ENCODE peak calls at places on chromosome 13, in ten cellular contexts. V is neural progenitor cell, J is breast epithelium, N is right lobe of liver, F is colonic mucosa, M is heart right ventricle, R is upper lobe of left lung, T is psoas muscle, Z is transverse colon, D is mesendoderm. L is an unnamed sample.

GRCh38 chr13:46605824-46606554 is 53.0 kb downstream of the LRCH1 start:
- DNase-seq in V (no peak), J (no peak), N (no peak), F (no peak), M (no peak), R (no peak), T (no peak), Z (no peak), D (no peak), L (no peak)

GRCh38 chr13:46288570-46289259 is 77.0 kb downstream of the LRRC63 start:
- DNase-seq in V (peak; percentile 68), J (no peak), N (no peak), F (no peak), M (no peak), R (no peak), T (no peak), Z (no peak), D (peak; percentile 79), L (no peak)

GRCh38 chr13:102536695-102537485 is 59.9 kb upstream of the TPP2 start:
- DNase-seq in V (no peak), J (no peak), N (no peak), F (no peak), M (no peak), R (no peak), T (no peak), Z (no peak), D (no peak), L (no peak)

GRCh38 chr13:46817081-46817480 is 20.1 kb upstream of the ESD start:
- DNase-seq in V (peak; percentile 17), J (no peak), N (no peak), F (no peak), M (no peak), R (no peak), T (no peak), Z (no peak), D (peak; percentile 37), L (no peak)

GRCh38 chr13:66200555-66200954 is 1029.6 kb downstream of the PCDH9 start:
- DNase-seq in V (no peak), J (no peak), N (no peak), F (no peak), M (no peak), R (no peak), T (no peak), Z (no peak), D (no peak), L (no peak)

GRCh38 chr13:82636119-82636518 is 1246.2 kb downstream of the SLITRK1 start:
- DNase-seq in V (no peak), J (no peak), N (no peak), F (no peak), M (no peak), R (no peak), T (no peak), Z (no peak), D (no peak), L (no peak)

GRCh38 chr13:76164290-76164689 is 528.2 kb downstream of the LMO7 start:
- DNase-seq in V (no peak), J (no peak), N (no peak), F (no peak), M (no peak), R (no peak), T (no peak), Z (no peak), D (no peak), L (no peak)

GRCh38 chr13:25683662-25684370 is 312.0 kb downstream of the ATP8A2 start:
- DNase-seq in V (no peak), J (no peak), N (no peak), F (no peak), M (no peak), R (no peak), T (no peak), Z (no peak), D (no peak), L (no peak)

GRCh38 chr13:45194081-45194939 is 6.5 kb downstream of the KCTD4 start:
- DNase-seq in V (peak; percentile 49), J (peak; percentile 40), N (no peak), F (no peak), M (peak; percentile 23), R (no peak), T (no peak), Z (peak; percentile 23), D (peak; percentile 74), L (peak; percentile 53)

GRCh38 chr13:36357692-36358091 is 11.5 kb upstream of the SPART start:
- DNase-seq in V (no peak), J (no peak), N (no peak), F (no peak), M (no peak), R (no peak), T (peak; percentile 56), Z (no peak), D (no peak), L (no peak)

GRCh38 chr13:43942301-43942700 is 62.6 kb downstream of the LACC1 start:
- DNase-seq in V (no peak), J (no peak), N (no peak), F (no peak), M (no peak), R (no peak), T (no peak), Z (no peak), D (no peak), L (no peak)

GRCh38 chr13:80755925-80756324 is 415.0 kb upstream of the SPRY2 start:
- DNase-seq in V (no peak), J (no peak), N (no peak), F (no peak), M (no peak), R (no peak), T (no peak), Z (no peak), D (no peak), L (no peak)

GRCh38 chr13:24066405-24067292 is 93.9 kb upstream of the SPATA13 start:
- DNase-seq in V (no peak), J (no peak), N (no peak), F (no peak), M (no peak), R (no peak), T (no peak), Z (no peak), D (no peak), L (no peak)

GRCh38 chr13:24108615-24108965 is 51.9 kb upstream of the SPATA13 start:
- DNase-seq in V (no peak), J (no peak), N (no peak), F (no peak), M (no peak), R (no peak), T (no peak), Z (no peak), D (no peak), L (no peak)

GRCh38 chr13:99270503-99270902 is 12.3 kb upstream of the GPR18 start:
- DNase-seq in V (no peak), J (no peak), N (no peak), F (no peak), M (no peak), R (no peak), T (no peak), Z (no peak), D (no peak), L (no peak)
- H3K27ac ChIP-seq in V (no peak overlapping the region), J (no peak overlapping the region), N (no peak overlapping the region), F (no peak overlapping the region), M (no peak overlapping the region), R (peak overlapping the region; percentile 2), T (no peak overlapping the region), Z (peak overlapping the region; percentile 19), D (no peak overlapping the region), L (no peak overlapping the region)

DNA sequence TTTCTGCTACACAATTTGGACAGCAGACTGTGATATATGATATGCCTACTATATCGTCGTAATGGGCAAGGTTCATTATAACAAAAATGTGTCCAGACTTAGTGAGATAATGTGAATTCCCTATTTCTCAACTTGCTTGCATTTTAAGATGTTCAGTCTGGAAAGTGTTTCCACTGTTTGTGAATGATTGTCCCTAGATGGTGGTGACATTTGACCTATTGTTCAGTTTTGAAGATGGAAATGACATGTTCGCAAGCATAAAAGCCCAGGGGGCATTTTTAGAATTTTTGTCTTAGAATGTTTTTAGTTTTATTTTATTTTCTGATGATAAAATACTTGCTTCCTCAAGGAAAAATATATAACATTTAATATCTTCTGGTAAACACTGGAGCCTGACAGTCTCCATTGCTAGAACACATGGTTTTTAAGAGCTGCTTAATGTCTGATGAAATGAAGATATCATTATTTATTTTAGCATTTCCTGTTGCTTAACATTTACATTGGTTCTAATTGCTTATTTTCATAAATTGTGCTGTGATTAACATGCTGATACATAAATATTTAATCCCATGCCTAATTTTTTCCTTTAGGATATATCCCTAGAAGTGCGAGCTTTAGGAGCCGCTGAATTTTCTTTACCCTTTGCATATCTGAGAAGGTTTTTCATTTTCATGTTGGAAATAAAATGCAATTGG is 27.1 kb downstream of the MBNL2 start:
- DNase-seq in V (no peak), J (no peak), N (no peak), F (no peak), M (no peak), R (no peak), T (no peak), Z (no peak), D (no peak), L (no peak)
- H3K4me1 ChIP-seq in V (peaks cover 4% of the 10 kb centered on the region), J (peaks cover 20% of the 10 kb centered on the region), N (no peaks in the 10 kb centered on the region), F (no peaks in the 10 kb centered on the region), M (peaks cover 69% of the 10 kb centered on the region), R (peaks cover 41% of the 10 kb centered on the region), T (peaks cover 90% of the 10 kb centered on the region), Z (peaks cover 33% of the 10 kb centered on the region), D (no peaks in the 10 kb centered on the region), L (no peaks in the 10 kb centered on the region)

GRCh38 chr13:72986197-72986596 is 72.6 kb upstream of the KLF5 start:
- DNase-seq in V (no peak), J (no peak), N (no peak), F (no peak), M (no peak), R (no peak), T (no peak), Z (no peak), D (peak; percentile 49), L (no peak)

GRCh38 chr13:72983085-72983768 is 75.6 kb upstream of the KLF5 start:
- DNase-seq in V (no peak), J (no peak), N (no peak), F (peak; percentile 56), M (no peak), R (no peak), T (no peak), Z (peak; percentile 45), D (no peak), L (no peak)

GRCh38 chr13:72990883-72991282 is 67.9 kb upstream of the KLF5 start:
- DNase-seq in V (no peak), J (no peak), N (no peak), F (no peak), M (no peak), R (no peak), T (no peak), Z (no peak), D (no peak), L (no peak)

DNA sequence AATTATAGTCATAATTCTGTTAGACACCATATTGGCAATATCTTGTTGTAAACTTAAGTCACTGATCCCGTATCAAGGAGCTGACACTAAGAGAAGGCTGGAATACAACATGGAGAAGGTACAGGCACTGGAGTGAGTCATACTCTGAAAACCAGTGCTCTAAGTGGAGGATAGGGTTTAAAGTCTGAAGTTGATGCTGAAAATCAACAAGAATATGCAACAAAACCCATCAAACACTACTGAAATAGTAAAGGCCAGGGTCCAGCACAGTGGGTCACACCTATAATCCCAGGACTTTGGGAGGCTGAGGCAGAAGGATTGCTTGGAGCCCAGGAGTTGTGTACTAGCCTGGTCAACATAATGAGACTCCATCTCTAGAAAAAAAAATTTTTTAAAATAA is 73.2 kb upstream of the KLF5 start:
- DNase-seq in V (no peak), J (no peak), N (no peak), F (no peak), M (no peak), R (no peak), T (no peak), Z (no peak), D (no peak), L (no peak)
- H3K27ac ChIP-seq in V (no peak overlapping the region), J (no peak overlapping the region), N (no peak overlapping the region), F (no peak overlapping the region), M (no peak overlapping the region), R (peak overlapping the region; percentile 15), T (no peak overlapping the region), Z (no peak overlapping the region), D (no peak overlapping the region), L (no peak overlapping the region)

GRCh38 chr13:114021464-114022308 is 47.8 kb upstream of the C13orf46 start:
- DNase-seq in V (no peak), J (no peak), N (no peak), F (no peak), M (peak; percentile 5), R (peak; percentile 46), T (no peak), Z (no peak), D (no peak), L (peak; percentile 67)
- H3K4me1 ChIP-seq in V (peaks cover 13% of the 10 kb centered on the region), J (no peaks in the 10 kb centered on the region), N (no peaks in the 10 kb centered on the region), F (no peaks in the 10 kb centered on the region), M (peaks cover 8% of the 10 kb centered on the region), R (peaks cover 7% of the 10 kb centered on the region), T (peaks cover under 1% of the 10 kb centered on the region), Z (peaks cover 11% of the 10 kb centered on the region), D (no peaks in the 10 kb centered on the region), L (no peaks in the 10 kb centered on the region)

L was measured in aorta.